ENCODE peak calls at places on chromosomes 4 and X, in nine cellular contexts. P, W, B, I, G, H, S, E and M are unnamed samples.

GRCh38 chr4:151415978-151416377 is 7.0 kb downstream of the FHIP1A start:
- DNase-seq in P (no peak), W (no peak), B (no peak), I (no peak), G (no peak), H (peak), S (no peak), E (no peak), M (no peak)

GRCh38 chr4:84324850-84325249 is 174.2 kb downstream of the NKX6-1 start:
- DNase-seq in P (no peak), W (no peak), B (no peak), I (no peak), G (no peak), H (no peak), S (no peak), E (no peak), M (no peak)

GRCh38 chrX:154818916-154819770 is 13.9 kb upstream of the MPP1 start:
- DNase-seq in P (no peak), W (no peak), B (no peak), I (no peak), G (no peak), H (no peak), S (no peak), E (no peak), M (no peak)

GRCh38 chrX:129769467-129770154 is 10.1 kb upstream of the SASH3 start:
- DNase-seq in P (peak), W (peak), B (no peak), I (no peak), G (no peak), H (no peak), S (no peak), E (no peak), M (no peak)

GRCh38 chr4:104967034-104967401 is 179.7 kb upstream of the TET2 start:
- DNase-seq in P (no peak), W (no peak), B (no peak), I (no peak), G (no peak), H (no peak), S (no peak), E (no peak), M (no peak)

GRCh38 chr4:1508161-1509160 is 102.2 kb upstream of the NKX1-1 start:
- DNase-seq in P (no peak), W (no peak), B (peak), I (no peak), G (no peak), H (no peak), S (no peak), E (peak), M (no peak)

GRCh38 chr4:62588671-62589070 is 1388.5 kb downstream of the ADGRL3 start:
- DNase-seq in P (no peak), W (no peak), B (no peak), I (no peak), G (no peak), H (no peak), S (no peak), E (no peak), M (no peak)

GRCh38 chrX:147917700-147918694 is 6.3 kb downstream of the FMR1 start:
- DNase-seq in P (no peak), W (no peak), B (no peak), I (no peak), G (no peak), H (no peak), S (no peak), E (no peak), M (no peak)